ENCODE peak calls at places on chromosomes 12 and 14, in five cellular contexts. H is dorsolateral prefrontal cortex; W is tibial nerve; K is CD8-positive, alpha-beta T cell; X is fibroblast of lung. I is an unnamed sample.
A peak's percentile ranks its signal among the peaks of the same experiment; 100 is the strongest.

GRCh38 chr12:55706840-55707671 is 648 bp downstream of the ITGA7 start:
- DNase-seq in H (no peak), W (no peak), K (no peak), X (no peak), I (no peak)

GRCh38 chr12:89384050-89384749 is 31.9 kb upstream of the DUSP6 start:
- DNase-seq in H (peak; percentile 41), W (peak; percentile 59), K (no peak), X (peak; percentile 93), I (no peak)

GRCh38 chr12:5442251-5443006 is 10.5 kb downstream of the NTF3 start:
- DNase-seq in H (no peak), W (no peak), K (no peak), X (peak; percentile 75), I (no peak)

GRCh38 chr12:87656311-87656710 is 372.9 kb downstream of the C12orf50 start:
- DNase-seq in H (no peak), W (no peak), K (no peak), X (no peak), I (no peak)

GRCh38 chr12:54357802-54358619 is 6.3 kb downstream of the GPR84 start:
- DNase-seq in H (no peak), W (no peak), K (peak; percentile 28), X (no peak), I (no peak)

GRCh38 chr14:69543341-69544249 is 31.1 kb downstream of the CCDC177 start:
- DNase-seq in H (peak; percentile 35), W (peak; percentile 45), K (peak; percentile 2), X (peak; percentile 96), I (peak; percentile 13)

GRCh38 chr14:105333613-105334364 is 19.2 kb downstream of the PACS2 start:
- DNase-seq in H (no peak), W (no peak), K (no peak), X (no peak), I (no peak)

GRCh38 chr14:38669027-38669426 is 413.1 kb upstream of the CLEC14A start:
- DNase-seq in H (no peak), W (no peak), K (no peak), X (no peak), I (no peak)

GRCh38 chr14:102275866-102276265 is 29.1 kb downstream of the MOK start:
- DNase-seq in H (no peak), W (no peak), K (no peak), X (no peak), I (no peak)

GRCh38 chr14:102277874-102278630 is 26.9 kb downstream of the MOK start:
- DNase-seq in H (no peak), W (no peak), K (no peak), X (no peak), I (no peak)

GRCh38 chr14:102272392-102272791 is 32.6 kb downstream of the MOK start:
- DNase-seq in H (no peak), W (no peak), K (no peak), X (no peak), I (no peak)
- H3K27ac ChIP-seq in H (no peak overlapping the region), W (no peak overlapping the region), K (no peak overlapping the region), X (no peak overlapping the region), I (no peak overlapping the region)

DNA sequence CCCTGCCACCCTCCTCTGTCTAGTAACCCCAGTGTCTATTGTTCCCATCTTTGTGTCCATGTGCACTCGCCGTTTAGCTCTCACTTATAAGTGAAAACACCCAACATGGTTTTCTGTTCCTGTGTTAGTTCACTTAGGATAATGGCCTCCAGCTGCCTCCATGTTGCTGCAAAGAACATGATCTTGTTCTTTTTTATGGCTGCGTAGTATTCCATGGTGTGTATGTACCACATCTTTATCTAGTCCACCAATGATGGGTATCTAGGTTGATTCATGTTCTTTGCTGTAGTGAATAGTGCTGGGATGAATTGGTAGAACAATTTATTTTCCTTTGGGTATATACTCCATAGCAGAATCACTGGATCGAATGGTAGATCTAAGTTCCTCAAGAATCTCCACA is 51.0 kb upstream of the RFLNA start:
- DNase-seq in H (no peak), W (no peak), K (no peak), X (no peak), I (no peak)
- H3K27ac ChIP-seq in H (no peak overlapping the region), W (no peak overlapping the region), K (no peak overlapping the region), X (no peak overlapping the region), I (no peak overlapping the region)

GRCh38 chr14:99034711-99035171 is 237.3 kb downstream of the BCL11B start:
- DNase-seq in H (no peak), W (no peak), K (no peak), X (no peak), I (no peak)
- H3K27ac ChIP-seq in H (no peak overlapping the region), W (peak overlapping the region; percentile 59), K (no peak overlapping the region), X (no peak overlapping the region), I (no peak overlapping the region)

GRCh38 chr12:52280319-52280795 is 5.9 kb downstream of the KRT86 start:
- DNase-seq in H (no peak), W (peak; percentile 57), K (no peak), X (peak; percentile 98), I (peak; percentile 99)
- H3K27ac ChIP-seq in H (no peak overlapping the region), W (peak overlapping the region; percentile 83), K (no peak overlapping the region), X (peak overlapping the region; percentile 98), I (peak overlapping the region; percentile 96)

GRCh38 chr14:37598973-37599526 is 3.6 kb downstream of the TTC6 start:
- DNase-seq in H (no peak), W (no peak), K (no peak), X (no peak), I (no peak)
- H3K27ac ChIP-seq in H (no peak overlapping the region), W (no peak overlapping the region), K (no peak overlapping the region), X (no peak overlapping the region), I (no peak overlapping the region)

GRCh38 chr14:29156096-29156495 is 389.5 kb downstream of the FOXG1 start:
- DNase-seq in H (no peak), W (no peak), K (no peak), X (no peak), I (no peak)
- H3K27ac ChIP-seq in H (no peak overlapping the region), W (no peak overlapping the region), K (no peak overlapping the region), X (no peak overlapping the region), I (no peak overlapping the region)

GRCh38 chr12:42757735-42758134 is 168.2 kb upstream of the PRICKLE1 start:
- DNase-seq in H (no peak), W (no peak), K (no peak), X (no peak), I (no peak)

GRCh38 chr12:42758806-42759205 is 169.3 kb upstream of the PRICKLE1 start:
- DNase-seq in H (no peak), W (no peak), K (no peak), X (no peak), I (no peak)

GRCh38 chr12:42759622-42760273 is 170.2 kb upstream of the PRICKLE1 start:
- DNase-seq in H (no peak), W (peak; percentile 86), K (no peak), X (peak; percentile 75), I (no peak)

GRCh38 chr12:42760550-42760949 is 171.0 kb upstream of the PRICKLE1 start:
- DNase-seq in H (no peak), W (no peak), K (no peak), X (no peak), I (no peak)

GRCh38 chr12:42756841-42757661 is 167.5 kb upstream of the PRICKLE1 start:
- DNase-seq in H (no peak), W (no peak), K (no peak), X (peak; percentile 57), I (no peak)
- H3K27ac ChIP-seq in H (no peak overlapping the region), W (no peak overlapping the region), K (no peak overlapping the region), X (no peak overlapping the region), I (peak overlapping the region; percentile 32)

I was measured in Panc1.